ENCODE peak calls at places on chromosomes 12 and 14, in nine cellular contexts. One of them, this sample, is unnamed.

GRCh38 chr14:105865904-105866840 is 339.8 kb downstream of the TMEM121 start:
- DNase-seq in fibroblast of lung: no peak
- DNase-seq in uterus: peak; percentile 5
- DNase-seq in GM20000: no peak
- DNase-seq in fibroblast of pulmonary artery: no peak
- DNase-seq in Peyer's patch: peak; percentile 33
- DNase-seq in natural killer cell: peak; percentile 13
- DNase-seq in choroid plexus epithelial cell: no peak
- DNase-seq in endodermal cell: peak; percentile 17
- DNase-seq in this sample: peak; percentile 64

GRCh38 chr12:70360218-70360617 is 5.9 kb upstream of the KCNMB4 start:
- DNase-seq in fibroblast of lung: no peak
- DNase-seq in uterus: no peak
- DNase-seq in GM20000: no peak
- DNase-seq in fibroblast of pulmonary artery: no peak
- DNase-seq in Peyer's patch: no peak
- DNase-seq in natural killer cell: no peak
- DNase-seq in choroid plexus epithelial cell: no peak
- DNase-seq in endodermal cell: no peak
- DNase-seq in this sample: no peak

GRCh38 chr14:38209572-38210159 is 2.0 kb downstream of the SSTR1 start:
- DNase-seq in fibroblast of lung: peak; percentile 38
- DNase-seq in uterus: no peak
- DNase-seq in GM20000: no peak
- DNase-seq in fibroblast of pulmonary artery: peak; percentile 22
- DNase-seq in Peyer's patch: no peak
- DNase-seq in natural killer cell: no peak
- DNase-seq in choroid plexus epithelial cell: no peak
- DNase-seq in endodermal cell: no peak
- DNase-seq in this sample: no peak

GRCh38 chr12:6824962-6825381 is 3.2 kb upstream of the P3H3 start:
- DNase-seq in fibroblast of lung: no peak
- DNase-seq in uterus: no peak
- DNase-seq in GM20000: no peak
- DNase-seq in fibroblast of pulmonary artery: peak; percentile 44
- DNase-seq in Peyer's patch: no peak
- DNase-seq in natural killer cell: no peak
- DNase-seq in choroid plexus epithelial cell: peak; percentile 43
- DNase-seq in endodermal cell: no peak
- DNase-seq in this sample: no peak

GRCh38 chr12:19561411-19561961 is 122.2 kb downstream of the AEBP2 start:
- DNase-seq in fibroblast of lung: no peak
- DNase-seq in uterus: no peak
- DNase-seq in GM20000: no peak
- DNase-seq in fibroblast of pulmonary artery: no peak
- DNase-seq in Peyer's patch: no peak
- DNase-seq in natural killer cell: no peak
- DNase-seq in choroid plexus epithelial cell: peak; percentile 79
- DNase-seq in endodermal cell: no peak
- DNase-seq in this sample: no peak

GRCh38 chr12:52360663-52361271 is 6.5 kb downstream of the KRT85 start:
- DNase-seq in fibroblast of lung: no peak
- DNase-seq in uterus: no peak
- DNase-seq in GM20000: no peak
- DNase-seq in fibroblast of pulmonary artery: no peak
- DNase-seq in Peyer's patch: no peak
- DNase-seq in natural killer cell: no peak
- DNase-seq in choroid plexus epithelial cell: no peak
- DNase-seq in endodermal cell: no peak
- DNase-seq in this sample: no peak

GRCh38 chr12:53219116-53219955 is 12.3 kb upstream of the ITGB7 start:
- DNase-seq in fibroblast of lung: peak; percentile 52
- DNase-seq in uterus: no peak
- DNase-seq in GM20000: peak; percentile 79
- DNase-seq in fibroblast of pulmonary artery: peak; percentile 52
- DNase-seq in Peyer's patch: peak; percentile 54
- DNase-seq in natural killer cell: peak; percentile 35
- DNase-seq in choroid plexus epithelial cell: peak; percentile 60
- DNase-seq in endodermal cell: peak; percentile 66
- DNase-seq in this sample: no peak

GRCh38 chr14:64338616-64339316 is 44.6 kb upstream of the ESR2 start:
- DNase-seq in fibroblast of lung: peak; percentile 97
- DNase-seq in uterus: peak; percentile 97
- DNase-seq in GM20000: peak; percentile 98
- DNase-seq in fibroblast of pulmonary artery: peak; percentile 99
- DNase-seq in Peyer's patch: peak; percentile 90
- DNase-seq in natural killer cell: peak; percentile 70
- DNase-seq in choroid plexus epithelial cell: peak; percentile 99
- DNase-seq in endodermal cell: peak; percentile 98
- DNase-seq in this sample: peak; percentile 91

GRCh38 chr14:88424573-88424972 is 39.1 kb downstream of the SPATA7 start:
- DNase-seq in fibroblast of lung: no peak
- DNase-seq in uterus: no peak
- DNase-seq in GM20000: no peak
- DNase-seq in fibroblast of pulmonary artery: no peak
- DNase-seq in Peyer's patch: no peak
- DNase-seq in natural killer cell: no peak
- DNase-seq in choroid plexus epithelial cell: no peak
- DNase-seq in endodermal cell: no peak
- DNase-seq in this sample: no peak

GRCh38 chr14:57884175-57884574 is 18.3 kb upstream of the SLC35F4 start:
- DNase-seq in fibroblast of lung: no peak
- DNase-seq in uterus: no peak
- DNase-seq in GM20000: no peak
- DNase-seq in fibroblast of pulmonary artery: peak; percentile 8
- DNase-seq in Peyer's patch: no peak
- DNase-seq in natural killer cell: no peak
- DNase-seq in choroid plexus epithelial cell: peak; percentile 15
- DNase-seq in endodermal cell: no peak
- DNase-seq in this sample: no peak

GRCh38 chr12:131368073-131369071 is 342.5 kb upstream of the SFSWAP start:
- DNase-seq in fibroblast of lung: no peak
- DNase-seq in uterus: no peak
- DNase-seq in GM20000: no peak
- DNase-seq in fibroblast of pulmonary artery: no peak
- DNase-seq in Peyer's patch: peak; percentile 34
- DNase-seq in natural killer cell: peak; percentile 12
- DNase-seq in choroid plexus epithelial cell: no peak
- DNase-seq in endodermal cell: peak; percentile 36
- DNase-seq in this sample: no peak

GRCh38 chr12:119419371-119419770 is 84.8 kb downstream of the CCDC60 start:
- DNase-seq in fibroblast of lung: no peak
- DNase-seq in uterus: no peak
- DNase-seq in GM20000: no peak
- DNase-seq in fibroblast of pulmonary artery: no peak
- DNase-seq in Peyer's patch: no peak
- DNase-seq in natural killer cell: no peak
- DNase-seq in choroid plexus epithelial cell: no peak
- DNase-seq in endodermal cell: no peak
- DNase-seq in this sample: no peak

GRCh38 chr12:113019045-113019444 is 37.5 kb upstream of the DTX1 start:
- DNase-seq in fibroblast of lung: no peak
- DNase-seq in uterus: no peak
- DNase-seq in GM20000: no peak
- DNase-seq in fibroblast of pulmonary artery: peak; percentile 40
- DNase-seq in Peyer's patch: no peak
- DNase-seq in natural killer cell: no peak
- DNase-seq in choroid plexus epithelial cell: no peak
- DNase-seq in endodermal cell: no peak
- DNase-seq in this sample: no peak

GRCh38 chr12:19234171-19234704 is 104.7 kb downstream of the PLEKHA5 start:
- DNase-seq in fibroblast of lung: peak; percentile 53
- DNase-seq in uterus: no peak
- DNase-seq in GM20000: no peak
- DNase-seq in fibroblast of pulmonary artery: peak; percentile 65
- DNase-seq in Peyer's patch: no peak
- DNase-seq in natural killer cell: no peak
- DNase-seq in choroid plexus epithelial cell: peak; percentile 50
- DNase-seq in endodermal cell: peak; percentile 57
- DNase-seq in this sample: no peak

DNA sequence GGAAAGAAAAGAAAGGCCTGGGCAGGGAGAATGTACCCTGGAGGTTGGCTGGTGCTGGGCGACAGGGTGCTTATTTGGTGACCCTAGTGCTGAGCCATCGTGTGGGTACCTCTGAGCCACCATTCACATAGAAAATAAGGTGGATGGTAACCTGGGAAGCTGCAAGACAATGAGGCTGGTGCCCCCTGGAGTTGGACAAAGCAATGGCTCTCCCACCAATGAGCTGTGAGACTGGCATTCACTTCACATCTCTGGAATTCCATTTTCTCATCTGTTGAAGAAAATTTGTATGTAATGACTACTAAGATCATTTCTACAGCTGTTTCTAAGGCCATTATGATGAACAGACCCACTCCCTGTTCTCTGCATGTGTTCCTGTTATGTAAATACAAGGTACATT is 63.1 kb upstream of the IGF1 start:
- DNase-seq in fibroblast of lung: no peak
- DNase-seq in uterus: no peak
- DNase-seq in GM20000: peak; percentile 6
- DNase-seq in fibroblast of pulmonary artery: no peak
- DNase-seq in Peyer's patch: no peak
- DNase-seq in natural killer cell: no peak
- DNase-seq in choroid plexus epithelial cell: no peak
- DNase-seq in endodermal cell: peak; percentile 69
- DNase-seq in this sample: no peak
- TF ChIP-seq CTCF in fibroblast of lung: peak; percentile 7
- TF ChIP-seq CTCF in uterus: no peak
- TF ChIP-seq CTCF in GM20000: no peak
- TF ChIP-seq CTCF in fibroblast of pulmonary artery: no peak
- TF ChIP-seq CTCF in Peyer's patch: no peak
- TF ChIP-seq CTCF in natural killer cell: no peak
- TF ChIP-seq CTCF in choroid plexus epithelial cell: peak; percentile 26
- TF ChIP-seq CTCF in endodermal cell: peak; percentile 73
- TF ChIP-seq CTCF in this sample: no peak

GRCh38 chr12:68749443-68749842 is 3.5 kb downstream of the SLC35E3 start:
- DNase-seq in fibroblast of lung: no peak
- DNase-seq in uterus: no peak
- DNase-seq in GM20000: no peak
- DNase-seq in fibroblast of pulmonary artery: no peak
- DNase-seq in Peyer's patch: no peak
- DNase-seq in natural killer cell: no peak
- DNase-seq in choroid plexus epithelial cell: no peak
- DNase-seq in endodermal cell: no peak
- DNase-seq in this sample: no peak

GRCh38 chr12:68745376-68745903 is 536 bp upstream of the SLC35E3 start:
- DNase-seq in fibroblast of lung: peak; percentile 3
- DNase-seq in uterus: no peak
- DNase-seq in GM20000: no peak
- DNase-seq in fibroblast of pulmonary artery: no peak
- DNase-seq in Peyer's patch: no peak
- DNase-seq in natural killer cell: no peak
- DNase-seq in choroid plexus epithelial cell: peak; percentile 6
- DNase-seq in endodermal cell: no peak
- DNase-seq in this sample: no peak

GRCh38 chr12:68749861-68750260 is 3.9 kb downstream of the SLC35E3 start:
- DNase-seq in fibroblast of lung: no peak
- DNase-seq in uterus: no peak
- DNase-seq in GM20000: no peak
- DNase-seq in fibroblast of pulmonary artery: no peak
- DNase-seq in Peyer's patch: no peak
- DNase-seq in natural killer cell: no peak
- DNase-seq in choroid plexus epithelial cell: no peak
- DNase-seq in endodermal cell: no peak
- DNase-seq in this sample: no peak

GRCh38 chr12:68745904-68746571 is at the start of gene SLC35E3:
- DNase-seq in fibroblast of lung: peak; percentile 83
- DNase-seq in uterus: peak; percentile 87
- DNase-seq in GM20000: peak; percentile 94
- DNase-seq in fibroblast of pulmonary artery: peak; percentile 86
- DNase-seq in Peyer's patch: peak; percentile 96
- DNase-seq in natural killer cell: peak; percentile 88
- DNase-seq in choroid plexus epithelial cell: peak; percentile 90
- DNase-seq in endodermal cell: peak; percentile 99
- DNase-seq in this sample: peak; percentile 92

DNA sequence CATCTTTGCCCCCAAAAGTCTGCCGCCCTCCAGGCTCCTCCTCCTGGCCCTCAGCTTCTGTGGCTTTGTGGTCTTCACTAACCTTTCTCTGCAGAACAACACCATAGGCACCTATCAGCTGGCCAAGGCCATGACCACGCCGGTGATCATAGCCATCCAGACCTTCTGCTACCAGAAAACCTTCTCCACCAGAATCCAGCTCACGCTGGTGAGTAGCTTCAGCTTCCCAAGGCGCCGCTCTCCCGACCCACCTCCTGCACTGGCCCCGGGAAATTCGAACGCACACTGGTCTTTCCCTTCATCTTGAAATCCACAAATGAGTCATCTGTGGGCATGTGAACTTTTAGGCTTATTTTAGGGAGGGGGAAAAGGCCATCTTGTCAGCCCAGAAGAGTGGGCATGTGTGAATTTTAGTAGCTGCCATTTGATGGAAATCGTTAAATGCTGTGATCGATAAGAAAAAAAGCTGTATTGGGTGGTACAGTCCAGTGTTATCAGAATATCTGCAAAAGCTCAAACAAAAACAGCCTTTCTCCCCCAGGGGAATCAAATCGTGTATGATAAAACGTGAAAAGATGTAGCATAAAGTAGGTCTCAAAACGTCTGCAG is 700 bp downstream of the SLC35E3 start:
- DNase-seq in fibroblast of lung: peak; percentile 70
- DNase-seq in uterus: peak; percentile 46
- DNase-seq in GM20000: peak; percentile 53
- DNase-seq in fibroblast of pulmonary artery: peak; percentile 75
- DNase-seq in Peyer's patch: peak; percentile 71
- DNase-seq in natural killer cell: peak; percentile 24
- DNase-seq in choroid plexus epithelial cell: peak; percentile 78
- DNase-seq in endodermal cell: peak; percentile 85
- DNase-seq in this sample: no peak
- TF ChIP-seq CTCF in fibroblast of lung: no peak
- TF ChIP-seq CTCF in uterus: no peak
- TF ChIP-seq CTCF in GM20000: no peak
- TF ChIP-seq CTCF in fibroblast of pulmonary artery: no peak
- TF ChIP-seq CTCF in Peyer's patch: no peak
- TF ChIP-seq CTCF in natural killer cell: no peak
- TF ChIP-seq CTCF in choroid plexus epithelial cell: no peak
- TF ChIP-seq CTCF in endodermal cell: no peak
- TF ChIP-seq CTCF in this sample: no peak

GRCh38 chr14:68977741-68978549 is 1.2 kb downstream of the ACTN1 start:
- DNase-seq in fibroblast of lung: peak; percentile 95
- DNase-seq in uterus: peak; percentile 91
- DNase-seq in GM20000: peak; percentile 47
- DNase-seq in fibroblast of pulmonary artery: peak; percentile 86
- DNase-seq in Peyer's patch: peak; percentile 72
- DNase-seq in natural killer cell: peak; percentile 44
- DNase-seq in choroid plexus epithelial cell: peak; percentile 85
- DNase-seq in endodermal cell: peak; percentile 80
- DNase-seq in this sample: no peak
- TF ChIP-seq CTCF in fibroblast of lung: no peak
- TF ChIP-seq CTCF in uterus: peak; percentile 17
- TF ChIP-seq CTCF in GM20000: no peak
- TF ChIP-seq CTCF in fibroblast of pulmonary artery: peak; percentile 1
- TF ChIP-seq CTCF in Peyer's patch: no peak
- TF ChIP-seq CTCF in natural killer cell: no peak
- TF ChIP-seq CTCF in choroid plexus epithelial cell: no peak
- TF ChIP-seq CTCF in endodermal cell: peak; percentile 33
- TF ChIP-seq CTCF in this sample: no peak

DNA sequence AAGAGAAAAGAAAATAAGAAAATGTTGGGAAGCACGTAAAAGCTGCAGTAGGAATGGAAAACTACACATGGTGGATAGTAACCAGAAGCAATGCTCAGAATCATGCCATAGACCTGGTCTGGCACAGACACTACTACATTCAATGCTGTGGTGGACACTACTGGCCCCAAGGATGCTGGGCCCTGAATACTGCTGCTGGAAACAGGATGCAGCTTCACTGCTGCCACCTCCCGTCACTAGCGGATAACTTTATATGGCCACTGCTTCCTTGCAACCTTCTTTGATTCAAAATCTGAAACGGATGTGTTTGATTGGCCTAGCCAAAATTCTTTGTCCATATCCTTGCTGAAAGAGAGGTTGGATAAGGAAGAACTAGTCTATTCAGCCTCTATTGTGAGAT is 30.7 kb downstream of the ADCY6 start:
- DNase-seq in fibroblast of lung: no peak
- DNase-seq in uterus: no peak
- DNase-seq in GM20000: no peak
- DNase-seq in fibroblast of pulmonary artery: no peak
- DNase-seq in Peyer's patch: no peak
- DNase-seq in natural killer cell: no peak
- DNase-seq in choroid plexus epithelial cell: peak; percentile 31
- DNase-seq in endodermal cell: no peak
- DNase-seq in this sample: no peak
- TF ChIP-seq CTCF in fibroblast of lung: peak; percentile 11
- TF ChIP-seq CTCF in uterus: no peak
- TF ChIP-seq CTCF in GM20000: no peak
- TF ChIP-seq CTCF in fibroblast of pulmonary artery: no peak
- TF ChIP-seq CTCF in Peyer's patch: no peak
- TF ChIP-seq CTCF in natural killer cell: no peak
- TF ChIP-seq CTCF in choroid plexus epithelial cell: peak; percentile 37
- TF ChIP-seq CTCF in endodermal cell: peak; percentile 23
- TF ChIP-seq CTCF in this sample: no peak

This sample was measured in type B pancreatic cell.